ENCODE peak calls at places on chromosomes 6 and 20, in five cellular contexts. Q is cardiac fibroblast, C is RCC 7860, I is putamen, U is hypothalamus. L is an unnamed sample.

GRCh38 chr20:59698598-59698997 is 94.3 kb downstream of the PHACTR3 start:
- DNase-seq in Q (no peak), U (no peak), I (no peak), C (no peak), L (no peak)

GRCh38 chr6:64459411-64459810 is 823.8 kb downstream of the PHF3 start:
- DNase-seq in U (no peak), Q (no peak), C (no peak), I (no peak), L (no peak)

GRCh38 chr6:1792989-1793388 is 183.3 kb downstream of the FOXC1 start:
- DNase-seq in I (no peak), C (peak), U (no peak), Q (peak), L (no peak)

GRCh38 chr20:4763776-4764525 is 42.2 kb downstream of the PRND start:
- DNase-seq in U (no peak), I (peak), C (no peak), Q (no peak), L (no peak)

GRCh38 chr20:59992531-59992930 is 34.3 kb downstream of the CDH26 start:
- DNase-seq in I (no peak), C (no peak), Q (peak), U (no peak), L (no peak)

GRCh38 chr6:15751721-15752350 is 89.0 kb upstream of the DTNBP1 start:
- DNase-seq in I (no peak), U (no peak), Q (no peak), C (no peak), L (no peak)

GRCh38 chr20:25750765-25751696 is 54.4 kb upstream of the ZNF337 start:
- DNase-seq in Q (peak), U (peak), C (no peak), I (peak), L (no peak)

GRCh38 chr6:147693185-147693584 is 184.7 kb downstream of the SAMD5 start:
- DNase-seq in I (no peak), C (no peak), U (no peak), Q (no peak), L (no peak)

GRCh38 chr6:104784884-104785283 is 74.8 kb downstream of the HACE1 start:
- DNase-seq in I (no peak), U (no peak), C (no peak), Q (peak), L (no peak)

GRCh38 chr6:168138436-168138835 is 59.4 kb upstream of the FRMD1 start:
- DNase-seq in C (no peak), I (no peak), U (no peak), Q (no peak), L (no peak)

GRCh38 chr20:25033250-25033940 is 24.5 kb downstream of the ACSS1 start:
- DNase-seq in U (no peak), I (no peak), Q (no peak), C (no peak), L (no peak)

GRCh38 chr6:2229039-2229438 is 16.4 kb downstream of the GMDS start:
- DNase-seq in U (no peak), Q (peak), I (no peak), C (no peak), L (no peak)

GRCh38 chr6:22271044-22271443 is 25.8 kb downstream of the PRL start:
- DNase-seq in I (no peak), C (no peak), Q (peak), U (no peak), L (no peak)

GRCh38 chr20:22462975-22463914 is 121.1 kb downstream of the FOXA2 start:
- DNase-seq in U (no peak), I (no peak), Q (no peak), C (no peak), L (no peak)